ENCODE peak calls at places on chromosomes 2 and 18, in ten cellular contexts. L, B, O, W, Q, K, I, T, E and Y are unnamed samples. For H3K9me3, the result is how much of the 10 kb centered on the place peaks cover.

GRCh38 chr2:119476301-119477117 is 44.9 kb downstream of the TMEM37 start:
- DNase-seq in L (no peak), B (peak), O (peak), W (peak), Q (peak), K (no peak), I (peak), T (no peak), E (no peak), Y (peak)

GRCh38 chr18:9102391-9103216 is at the start of gene NDUFV2:
- DNase-seq in L (peak), B (peak), O (peak), W (peak), Q (peak), K (peak), I (peak), T (peak), E (peak), Y (peak)

GRCh38 chr2:203579131-203579643 is 44.1 kb upstream of the RAPH1 start:
- DNase-seq in L (no peak), B (peak), O (peak), W (peak), Q (peak), K (no peak), I (no peak), T (no peak), E (no peak), Y (no peak)

GRCh38 chr2:135960150-135960549 is 25.3 kb downstream of the DARS1 start:
- DNase-seq in L (no peak), B (no peak), O (no peak), W (no peak), Q (no peak), K (no peak), I (no peak), T (no peak), E (no peak), Y (no peak)

GRCh38 chr2:68088950-68089349 is 26.1 kb upstream of the C1D start:
- DNase-seq in L (no peak), B (peak), O (no peak), W (no peak), Q (peak), K (no peak), I (no peak), T (no peak), E (no peak), Y (no peak)

GRCh38 chr18:71028285-71028762 is 739.5 kb downstream of the SOCS6 start:
- DNase-seq in L (no peak), B (no peak), O (no peak), W (no peak), Q (no peak), K (no peak), I (no peak), T (no peak), E (no peak), Y (no peak)

GRCh38 chr2:172084484-172084733 is 898 bp upstream of the DLX1 start:
- DNase-seq in L (no peak), B (no peak), O (peak), W (no peak), Q (no peak), K (no peak), I (no peak), T (no peak), E (no peak), Y (no peak)

GRCh38 chr18:76874643-76875389 is 52.5 kb downstream of the ZNF236 start:
- DNase-seq in L (no peak), B (no peak), O (peak), W (no peak), Q (peak), K (no peak), I (no peak), T (no peak), E (no peak), Y (peak)

GRCh38 chr2:217469203-217469810 is 533.5 kb downstream of the TNS1 start:
- DNase-seq in L (no peak), B (peak), O (no peak), W (no peak), Q (no peak), K (no peak), I (no peak), T (no peak), E (no peak), Y (no peak)

GRCh38 chr2:11861044-11861443 is 114.6 kb downstream of the LPIN1 start:
- DNase-seq in L (no peak), B (no peak), O (no peak), W (no peak), Q (no peak), K (no peak), I (no peak), T (no peak), E (no peak), Y (no peak)

GRCh38 chr2:217691920-217692666 is 310.7 kb downstream of the TNS1 start:
- DNase-seq in L (no peak), B (peak), O (no peak), W (no peak), Q (peak), K (peak), I (no peak), T (peak), E (peak), Y (no peak)

GRCh38 chr2:168348076-168348475 is 100.7 kb upstream of the STK39 start:
- DNase-seq in L (no peak), B (peak), O (peak), W (peak), Q (peak), K (no peak), I (no peak), T (no peak), E (no peak), Y (no peak)

GRCh38 chr2:96147593-96148201 is 2.5 kb upstream of the DUSP2 start:
- DNase-seq in L (peak), B (no peak), O (no peak), W (peak), Q (no peak), K (no peak), I (peak), T (peak), E (peak), Y (no peak)

GRCh38 chr2:84247532-84247931 is 211.5 kb downstream of the SUCLG1 start:
- DNase-seq in L (no peak), B (no peak), O (no peak), W (no peak), Q (no peak), K (no peak), I (no peak), T (no peak), E (no peak), Y (no peak)

GRCh38 chr2:201959198-201959597 is 74.5 kb upstream of the FZD7 start:
- DNase-seq in L (no peak), B (no peak), O (no peak), W (no peak), Q (no peak), K (no peak), I (no peak), T (no peak), E (no peak), Y (no peak)

GRCh38 chr18:72541871-72542690 is 2.1 kb downstream of the CBLN2 start:
- DNase-seq in L (no peak), B (no peak), O (no peak), W (no peak), Q (no peak), K (no peak), I (peak), T (no peak), E (no peak), Y (no peak)

GRCh38 chr2:27833931-27834330 is 56.3 kb downstream of the RBKS start:
- DNase-seq in L (no peak), B (peak), O (no peak), W (no peak), Q (no peak), K (no peak), I (no peak), T (no peak), E (no peak), Y (no peak)

GRCh38 chr18:71485578-71485977 is 1058.6 kb downstream of the CBLN2 start:
- DNase-seq in L (no peak), B (no peak), O (no peak), W (no peak), Q (peak), K (no peak), I (no peak), T (no peak), E (no peak), Y (no peak)

GRCh38 chr2:205657579-205657978 is 24.7 kb upstream of the NRP2 start:
- DNase-seq in L (no peak), B (peak), O (no peak), W (no peak), Q (peak), K (peak), I (no peak), T (no peak), E (no peak), Y (no peak)

GRCh38 chr2:165016772-165017411 is 61.6 kb upstream of the SLC38A11 start:
- DNase-seq in L (peak), B (peak), O (peak), W (no peak), Q (peak), K (no peak), I (no peak), T (no peak), E (no peak), Y (no peak)

GRCh38 chr2:105437708-105438103 is 38.9 kb upstream of the FHL2 start:
- DNase-seq in L (no peak), B (peak), O (peak), W (no peak), Q (peak), K (no peak), I (no peak), T (no peak), E (no peak), Y (no peak)

GRCh38 chr2:94978917-94979316 is 46.6 kb upstream of the MAL start:
- DNase-seq in L (no peak), B (no peak), O (no peak), W (no peak), Q (no peak), K (no peak), I (no peak), T (no peak), E (no peak), Y (no peak)

GRCh38 chr2:94982661-94983060 is 42.8 kb upstream of the MAL start:
- DNase-seq in L (no peak), B (peak), O (no peak), W (no peak), Q (no peak), K (no peak), I (no peak), T (no peak), E (no peak), Y (no peak)

GRCh38 chr2:94982156-94982555 is 43.4 kb upstream of the MAL start:
- DNase-seq in L (no peak), B (no peak), O (no peak), W (no peak), Q (no peak), K (no peak), I (no peak), T (no peak), E (no peak), Y (no peak)

GRCh38 chr2:94979406-94980375 is 45.8 kb upstream of the MAL start:
- DNase-seq in L (no peak), B (no peak), O (no peak), W (no peak), Q (no peak), K (no peak), I (no peak), T (no peak), E (no peak), Y (no peak)

DNA sequence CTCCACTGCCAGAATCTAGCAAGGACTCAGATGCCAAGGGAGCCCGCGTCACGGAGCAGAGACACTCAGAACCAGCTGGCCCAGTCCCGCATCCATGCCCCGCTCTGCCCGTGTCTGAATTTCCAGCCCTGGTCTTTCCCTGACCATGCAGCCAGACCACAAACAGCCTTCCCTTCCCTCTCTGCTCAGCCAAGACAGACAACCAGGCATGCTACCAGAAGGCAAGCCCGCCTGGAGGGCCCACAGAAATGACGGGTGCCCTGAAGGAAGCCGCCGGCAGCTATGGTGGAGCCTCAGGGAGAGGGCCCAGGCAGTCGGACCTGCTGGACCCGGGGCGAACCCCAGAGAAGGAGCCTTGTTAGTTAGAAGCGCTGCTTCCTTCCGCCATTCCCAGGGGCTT is 45.1 kb upstream of the MAL start:
- DNase-seq in L (no peak), B (no peak), O (no peak), W (no peak), Q (no peak), K (no peak), I (no peak), T (no peak), E (no peak), Y (no peak)
- H3K9me3 ChIP-seq in L (under half), B (under half), O (under half), W (under half), Q (under half), K (under half), I (under half), T (under half), E (under half), Y (under half)

DNA sequence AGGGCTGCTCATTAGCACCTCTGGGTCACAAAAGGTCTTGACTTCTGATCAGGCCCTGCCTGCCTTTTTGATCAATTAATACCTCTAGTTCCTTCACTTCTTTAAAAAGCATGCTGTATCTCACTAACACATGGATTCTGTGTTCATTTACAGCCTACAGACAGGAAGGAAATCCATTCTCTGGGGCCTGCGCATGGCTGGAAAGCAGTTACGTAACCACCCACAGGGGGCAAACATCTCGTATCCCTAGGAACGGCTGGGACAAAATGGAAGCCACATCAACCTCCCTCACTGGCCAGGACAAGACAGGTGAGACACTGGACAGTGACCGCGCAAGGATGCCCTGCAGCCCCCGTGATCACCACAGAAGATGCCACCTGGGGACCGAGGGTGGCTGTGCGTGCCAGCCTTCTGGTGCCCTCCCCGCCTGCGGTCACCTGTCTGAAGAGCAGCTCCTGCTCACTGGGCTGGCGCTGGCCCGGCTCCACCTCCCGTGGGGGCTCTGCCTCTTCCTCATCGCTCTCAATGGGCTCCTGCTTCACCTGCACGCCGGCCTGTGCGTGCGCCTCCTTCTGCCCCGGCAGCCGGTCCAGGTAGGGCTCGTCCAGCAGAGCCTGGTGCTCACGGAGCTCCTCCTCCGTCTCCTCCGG is 266.9 kb downstream of the TWIST2 start:
- DNase-seq in L (no peak), B (no peak), O (no peak), W (no peak), Q (no peak), K (no peak), I (no peak), T (no peak), E (no peak), Y (no peak)
- H3K27ac ChIP-seq in L (no peak), B (no peak), O (no peak), W (peak), Q (no peak), K (no peak), I (no peak), T (no peak), E (no peak), Y (no peak)

DNA sequence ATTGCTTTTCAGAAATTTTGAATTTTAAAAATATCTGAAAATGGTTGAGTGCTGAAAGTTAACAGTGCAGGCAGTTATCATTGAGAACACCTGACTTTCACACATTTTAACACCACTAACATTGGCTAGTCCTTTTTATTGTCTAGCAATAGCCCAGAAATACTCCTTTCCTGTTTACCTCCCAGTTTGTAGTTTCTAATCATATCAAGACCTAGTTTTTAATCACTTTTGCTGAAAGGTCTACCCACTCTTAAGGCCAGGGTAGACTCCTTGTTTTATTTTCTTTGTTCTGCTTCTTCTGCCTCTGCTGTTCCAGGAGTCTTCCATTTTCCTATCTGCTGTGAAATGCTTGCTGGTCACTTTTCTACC is 72.1 kb downstream of the UBE2E3 start:
- DNase-seq in L (no peak), B (no peak), O (no peak), W (no peak), Q (no peak), K (no peak), I (no peak), T (no peak), E (no peak), Y (no peak)
- H3K4me3 ChIP-seq in L (no peak), B (no peak), O (no peak), W (no peak), Q (no peak), K (no peak), I (no peak), T (no peak), E (no peak), Y (no peak)

DNA sequence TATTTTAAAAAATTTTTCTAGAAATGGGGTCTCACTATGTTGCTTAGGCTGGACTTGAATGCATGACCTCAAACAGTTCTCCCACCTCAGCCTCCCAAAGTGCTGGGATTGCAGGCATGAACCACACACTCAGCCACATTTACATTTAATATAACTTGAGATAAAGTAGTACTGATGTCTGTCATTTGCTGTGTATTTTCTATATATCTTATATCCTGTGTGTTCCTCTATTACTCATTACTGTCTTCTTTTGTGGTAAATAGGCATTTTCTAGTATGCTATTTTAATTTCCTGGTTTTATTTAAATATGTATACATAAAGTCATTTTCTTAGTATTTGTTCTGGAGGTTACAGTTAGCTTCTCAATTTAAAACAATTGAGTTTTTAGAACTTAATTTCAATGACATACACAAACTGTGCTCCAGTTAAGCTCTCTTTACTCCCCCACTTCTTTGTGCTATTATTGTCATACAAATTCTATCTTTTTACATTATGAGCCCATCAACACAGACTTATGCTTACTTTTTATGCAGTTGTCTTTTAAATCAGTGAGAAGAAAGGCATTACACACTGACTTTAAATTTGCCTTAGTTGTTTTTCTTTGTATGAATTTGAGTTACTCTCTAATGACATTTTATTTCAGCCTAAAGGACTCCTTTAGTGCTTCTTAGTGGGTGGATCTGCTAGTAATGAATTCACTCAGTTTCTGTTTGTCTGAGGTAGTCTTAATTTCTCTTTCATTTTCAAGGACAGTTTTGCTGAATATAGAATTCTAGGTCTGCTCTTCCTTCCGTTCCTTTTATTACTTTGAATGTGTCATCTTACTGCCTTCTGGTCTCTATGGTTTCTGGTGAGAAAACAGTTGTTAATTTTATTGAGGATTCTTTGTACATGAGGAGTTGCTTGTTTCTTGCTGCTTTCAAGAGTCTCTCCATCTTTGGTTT is 6.2 kb upstream of the INPP4A start:
- DNase-seq in L (no peak), B (no peak), O (no peak), W (no peak), Q (no peak), K (no peak), I (no peak), T (no peak), E (no peak), Y (peak)
- H3K9me3 ChIP-seq in L (under half), B (under half), O (under half), W (under half), Q (under half), K (under half), I (under half), T (under half), E (under half), Y (under half)

DNA sequence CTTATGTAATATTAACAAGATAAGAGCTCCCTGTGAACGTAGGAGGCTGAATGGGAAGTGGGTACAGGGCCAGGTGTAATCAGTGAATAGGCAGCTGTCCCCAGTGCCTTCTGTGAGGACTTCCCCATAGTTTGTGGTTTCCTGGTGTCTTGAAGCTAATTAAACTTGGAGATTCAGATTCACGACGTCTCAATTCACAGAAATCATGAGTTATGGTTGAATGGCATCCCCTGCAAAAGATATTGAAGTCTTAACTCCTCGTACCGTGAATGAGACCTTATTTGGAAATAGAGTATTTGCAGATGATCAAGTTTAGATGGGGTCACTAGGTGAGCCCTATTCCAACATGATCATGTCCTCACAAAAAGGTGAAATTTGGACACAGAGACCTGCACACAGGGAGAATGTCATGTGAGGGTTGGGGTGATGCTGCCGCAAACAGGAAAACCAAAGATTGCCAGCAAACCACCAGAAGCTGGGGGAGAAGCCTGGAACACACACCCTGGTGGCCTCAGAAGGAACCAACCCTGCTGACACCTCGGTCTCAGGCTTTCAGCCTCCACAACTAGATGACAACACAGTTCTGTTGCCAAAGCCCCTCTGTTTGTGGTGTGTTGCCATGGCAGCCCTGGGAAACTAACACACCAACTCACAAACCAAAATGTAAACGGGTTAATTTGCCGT is 13.2 kb downstream of the ARL4C start:
- DNase-seq in L (peak), B (no peak), O (no peak), W (peak), Q (peak), K (no peak), I (no peak), T (no peak), E (peak), Y (peak)
- H3K27ac ChIP-seq in L (no peak), B (no peak), O (no peak), W (no peak), Q (no peak), K (no peak), I (no peak), T (no peak), E (no peak), Y (peak)

DNA sequence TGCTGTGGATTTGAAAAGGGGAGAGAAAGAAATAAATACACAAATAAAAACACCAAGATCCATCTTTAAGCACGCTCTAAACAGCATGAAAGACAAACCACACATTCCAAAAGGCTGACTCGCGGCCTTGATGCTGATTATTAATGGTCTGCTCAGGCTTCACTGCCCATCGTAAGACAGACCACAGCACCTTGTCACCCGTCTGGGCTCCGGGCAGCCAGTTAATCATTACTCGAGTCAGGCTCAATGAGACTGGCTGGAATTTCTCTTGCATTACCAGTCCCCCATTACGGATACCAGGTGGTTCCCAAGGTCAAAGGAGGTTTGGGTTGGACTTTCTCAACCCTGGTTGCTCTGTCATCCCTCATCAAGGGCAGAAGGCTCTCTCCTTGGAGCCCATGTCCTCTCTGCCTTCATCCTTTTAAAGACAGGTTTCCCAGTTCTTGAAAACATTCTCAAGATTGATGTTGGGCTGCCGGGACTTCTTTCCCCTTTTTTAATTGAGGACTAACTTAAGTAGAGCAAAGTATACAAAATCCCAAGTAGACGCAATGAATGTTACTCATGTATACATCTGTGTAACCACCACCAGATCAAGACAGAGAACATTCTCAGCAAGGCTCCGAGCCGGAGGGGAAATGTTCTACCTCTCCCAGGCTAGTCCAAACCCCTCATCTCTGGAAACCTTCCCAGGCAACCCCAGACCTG is 8.1 kb downstream of the SMAD7 start:
- DNase-seq in L (no peak), B (peak), O (peak), W (no peak), Q (peak), K (no peak), I (no peak), T (no peak), E (no peak), Y (no peak)
- H3K4me3 ChIP-seq in L (no peak), B (no peak), O (no peak), W (no peak), Q (no peak), K (peak), I (no peak), T (peak), E (peak), Y (no peak)